ENCODE peak calls at places on chromosomes 16 and 17, in ten cellular contexts. J, K, N, W, F, H, D, P, Z and O are unnamed samples.

GRCh38 chr17:65231662-65232335 is 94.6 kb downstream of the RGS9 start:
- DNase-seq in D (peak), W (peak), K (peak), P (peak), Z (peak), N (peak), J (peak), F (peak), H (peak), O (peak)

GRCh38 chr17:57955183-57955952 is at the start of gene CUEDC1:
- DNase-seq in H (peak), K (peak), F (peak), N (peak), P (peak), D (no peak), W (no peak), J (peak), Z (peak), O (peak)

GRCh38 chr16:85661131-85662035 is 27.4 kb downstream of the GINS2 start:
- DNase-seq in P (no peak), W (no peak), K (no peak), F (no peak), D (no peak), J (no peak), Z (no peak), H (no peak), N (no peak), O (peak)

GRCh38 chr16:84141143-84141670 is 3.8 kb downstream of the HSDL1 start:
- DNase-seq in K (no peak), D (no peak), W (peak), J (no peak), N (no peak), F (no peak), Z (no peak), H (peak), P (no peak), O (no peak)

GRCh38 chr16:77585852-77586251 is 136.5 kb upstream of the NUDT7 start:
- DNase-seq in D (peak), J (peak), H (no peak), F (peak), K (no peak), Z (peak), P (peak), N (peak), W (peak), O (peak)

GRCh38 chr17:57737450-57737849 is 7.6 kb downstream of the CCDC182 start:
- DNase-seq in P (no peak), K (no peak), H (no peak), W (no peak), F (no peak), Z (no peak), J (no peak), D (no peak), N (no peak), O (no peak)

GRCh38 chr17:31371511-31372097 is 19.9 kb upstream of the RAB11FIP4 start:
- DNase-seq in F (peak), P (no peak), D (peak), J (peak), K (no peak), H (no peak), W (no peak), Z (peak), N (no peak), O (no peak)

GRCh38 chr17:76700627-76701470 is 9.9 kb downstream of the MXRA7 start:
- DNase-seq in F (peak), W (no peak), K (no peak), Z (peak), J (peak), D (peak), H (peak), N (peak), P (no peak), O (peak)

GRCh38 chr16:31134091-31134571 is 1.4 kb downstream of the PRSS8 start:
- DNase-seq in Z (no peak), D (peak), K (peak), H (no peak), F (peak), P (no peak), N (peak), J (peak), W (no peak), O (peak)

GRCh38 chr16:19228575-19228974 is 57.0 kb upstream of the CLEC19A start:
- DNase-seq in H (no peak), F (no peak), N (no peak), P (no peak), D (no peak), K (no peak), J (no peak), Z (no peak), W (no peak), O (no peak)

GRCh38 chr17:290626-291025 is 62.0 kb downstream of the RPH3AL start:
- DNase-seq in W (no peak), H (no peak), D (no peak), F (no peak), Z (no peak), K (no peak), J (no peak), P (no peak), N (no peak), O (no peak)

GRCh38 chr17:34424814-34425490 is 61.9 kb upstream of the CCL1 start:
- DNase-seq in H (no peak), D (no peak), N (no peak), J (no peak), F (no peak), Z (no peak), W (no peak), P (no peak), K (no peak), O (no peak)

GRCh38 chr16:31351937-31352315 is 3.0 kb upstream of the ITGAX start:
- DNase-seq in Z (peak), D (no peak), N (no peak), P (no peak), H (no peak), K (no peak), J (no peak), F (no peak), W (no peak), O (peak)

GRCh38 chr16:29674188-29674587 is 4.8 kb upstream of the QPRT start:
- DNase-seq in J (peak), N (no peak), Z (peak), D (peak), P (no peak), H (no peak), K (no peak), F (no peak), W (no peak), O (no peak)

GRCh38 chr16:85008267-85008666 is 3.1 kb downstream of the ZDHHC7 start:
- DNase-seq in J (no peak), H (no peak), N (no peak), Z (no peak), P (no peak), F (no peak), W (no peak), K (no peak), D (no peak), O (no peak)

GRCh38 chr16:89841275-89841674 is 13.0 kb downstream of the SPIRE2 start:
- DNase-seq in J (no peak), W (no peak), F (no peak), H (peak), Z (no peak), N (no peak), K (no peak), D (no peak), P (no peak), O (no peak)

GRCh38 chr17:50117202-50118040 is 12.5 kb downstream of the SAMD14 start:
- DNase-seq in P (peak), J (peak), H (peak), D (peak), W (peak), F (peak), Z (peak), K (peak), N (peak), O (peak)

GRCh38 chr16:81717662-81718189 is 61.4 kb upstream of the PLCG2 start:
- DNase-seq in K (no peak), J (no peak), H (no peak), Z (no peak), F (no peak), W (no peak), P (no peak), N (no peak), D (no peak), O (no peak)

GRCh38 chr16:12758670-12759558 is 44.8 kb downstream of the CPPED1 start:
- DNase-seq in Z (no peak), N (no peak), W (no peak), F (no peak), P (no peak), K (no peak), H (no peak), D (no peak), J (no peak), O (no peak)

GRCh38 chr17:81251091-81251942 is 12.2 kb downstream of the NDUFAF8 start:
- DNase-seq in F (no peak), K (no peak), P (no peak), W (no peak), Z (no peak), N (no peak), H (no peak), J (no peak), D (no peak), O (no peak)

GRCh38 chr16:11057696-11058345 is 113.5 kb downstream of the CLEC16A start:
- DNase-seq in K (no peak), P (no peak), F (no peak), H (no peak), N (no peak), J (no peak), Z (no peak), D (no peak), W (no peak), O (no peak)

GRCh38 chr17:33284022-33284421 is 9.1 kb downstream of the ASIC2 start:
- DNase-seq in W (no peak), Z (peak), P (peak), D (peak), K (peak), N (peak), H (no peak), F (peak), J (peak), O (no peak)

GRCh38 chr17:81939881-81940385 is 2.8 kb upstream of the PYCR1 start:
- DNase-seq in P (no peak), D (no peak), F (no peak), W (no peak), K (no peak), N (no peak), H (no peak), Z (peak), J (no peak), O (no peak)

DNA sequence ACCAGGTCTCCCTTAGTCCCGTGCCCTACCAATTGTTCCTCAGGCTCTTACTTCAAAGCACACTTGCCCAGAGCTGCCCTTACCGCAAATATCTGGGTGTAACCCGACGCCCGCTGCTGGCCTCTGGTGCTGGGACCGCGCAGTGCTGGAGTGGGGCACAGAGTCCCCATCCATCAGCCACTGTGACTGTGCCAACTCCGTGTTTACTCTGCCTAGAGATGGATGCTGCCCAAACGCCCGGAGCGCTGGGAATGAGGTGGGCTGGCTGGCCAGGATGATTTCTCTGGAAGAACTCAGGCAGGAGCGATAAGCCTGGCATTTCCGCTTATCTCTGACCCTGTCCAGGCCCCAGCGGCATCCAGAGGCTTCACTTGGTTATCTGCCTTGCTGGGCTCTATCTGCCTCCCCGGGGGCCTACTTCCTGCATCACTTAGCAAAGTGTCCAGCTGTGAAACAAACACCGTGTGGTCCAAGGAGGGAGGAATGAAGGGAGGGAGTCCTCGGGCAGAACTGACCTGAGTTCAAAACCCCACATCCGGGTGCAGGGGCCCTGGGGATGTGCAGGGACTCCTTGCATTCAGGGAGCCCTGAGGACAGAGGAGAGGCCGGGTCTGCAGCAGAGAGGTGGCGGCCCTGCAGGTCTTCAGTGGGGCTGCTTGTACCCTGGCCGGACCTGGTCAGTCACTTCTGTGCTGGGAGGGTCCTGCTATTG is 9.4 kb upstream of the MYLK3 start:
- DNase-seq in Z (no peak), K (peak), J (peak), P (peak), W (no peak), N (no peak), F (peak), H (no peak), D (no peak), O (no peak)
- H2AFZ ChIP-seq in Z (no peak), K (no peak), J (peak), P (no peak), W (no peak), N (peak), F (no peak), H (no peak), D (no peak), O (no peak)

DNA sequence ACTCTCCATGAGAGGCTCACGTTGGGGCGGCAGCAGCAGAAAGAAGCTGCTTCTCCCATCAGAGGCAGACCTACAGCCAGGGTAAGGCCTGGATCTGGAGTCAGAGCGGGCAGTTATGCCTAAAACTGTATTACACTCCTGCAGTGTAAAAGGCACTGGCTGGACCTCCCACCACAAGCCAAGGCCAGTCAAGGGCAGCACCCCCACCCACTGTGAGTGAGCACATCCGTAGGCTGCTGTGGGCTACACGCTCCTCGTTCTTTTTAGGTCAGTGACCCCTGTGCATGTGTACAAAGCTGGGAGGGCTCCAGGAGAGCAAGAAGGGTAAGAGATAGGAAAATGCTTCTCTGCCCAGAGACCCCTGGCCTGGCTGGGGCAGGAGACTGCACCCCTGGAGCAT is 20.7 kb downstream of the DCAKD start:
- DNase-seq in W (no peak), N (no peak), D (no peak), F (no peak), Z (no peak), J (no peak), H (no peak), K (no peak), P (no peak), O (peak)
- H3K4me2 ChIP-seq in W (no peak), N (no peak), D (no peak), F (no peak), Z (no peak), J (no peak), H (no peak), K (no peak), P (no peak), O (no peak)

GRCh38 chr17:48599373-48599772 is 5.4 kb downstream of the HOXB6 start:
- DNase-seq in N (no peak), Z (no peak), F (no peak), H (no peak), D (no peak), K (no peak), J (no peak), P (no peak), W (no peak), O (no peak)
- H2AFZ ChIP-seq in N (no peak), Z (no peak), F (no peak), H (no peak), D (no peak), K (no peak), J (no peak), P (no peak), W (no peak), O (no peak)

GRCh38 chr16:3215601-3216262 is 19.2 kb downstream of the ZNF200 start:
- DNase-seq in K (no peak), Z (no peak), N (no peak), H (no peak), P (no peak), J (no peak), W (no peak), F (no peak), D (no peak), O (peak)
- H3K4me2 ChIP-seq in K (no peak), Z (no peak), N (no peak), H (peak), P (no peak), J (no peak), W (no peak), F (no peak), D (no peak), O (no peak)

GRCh38 chr17:79092567-79092966 is 17.9 kb downstream of the ENGASE start:
- DNase-seq in P (no peak), W (no peak), N (no peak), Z (no peak), J (no peak), K (no peak), D (no peak), H (no peak), F (no peak), O (no peak)
- H2AFZ ChIP-seq in P (no peak), W (no peak), N (no peak), Z (no peak), J (no peak), K (no peak), D (no peak), H (no peak), F (no peak), O (no peak)

GRCh38 chr16:68825427-68825826 is 17.9 kb upstream of the TANGO6 start:
- DNase-seq in N (no peak), F (no peak), H (no peak), J (no peak), W (no peak), K (no peak), P (no peak), Z (no peak), D (no peak), O (no peak)

GRCh38 chr16:68826652-68827051 is 16.7 kb upstream of the TANGO6 start:
- DNase-seq in Z (no peak), F (no peak), P (no peak), J (no peak), D (peak), N (no peak), W (no peak), H (no peak), K (no peak), O (no peak)

GRCh38 chr16:68823401-68823800 is 19.9 kb upstream of the TANGO6 start:
- DNase-seq in F (peak), N (peak), P (no peak), H (no peak), J (peak), D (peak), Z (peak), K (peak), W (no peak), O (peak)
- H3K4me2 ChIP-seq in F (no peak), N (no peak), P (no peak), H (no peak), J (peak), D (peak), Z (peak), K (no peak), W (no peak), O (peak)

GRCh38 chr16:55329791-55330190 is 5.8 kb downstream of the IRX6 start:
- DNase-seq in Z (no peak), P (no peak), J (no peak), F (no peak), K (no peak), D (no peak), W (no peak), N (no peak), H (no peak), O (no peak)

GRCh38 chr16:55326261-55326802 is 2.3 kb downstream of the IRX6 start:
- DNase-seq in H (no peak), P (no peak), K (no peak), Z (no peak), N (no peak), F (no peak), D (no peak), W (no peak), J (no peak), O (no peak)

GRCh38 chr16:55331648-55332185 is 7.7 kb downstream of the IRX6 start:
- DNase-seq in F (no peak), D (no peak), H (no peak), J (no peak), P (no peak), N (no peak), W (no peak), K (no peak), Z (no peak), O (no peak)

GRCh38 chr16:55330726-55331647 is 7.0 kb downstream of the IRX6 start:
- DNase-seq in F (no peak), P (no peak), J (no peak), K (no peak), Z (no peak), H (no peak), N (no peak), D (no peak), W (no peak), O (no peak)

DNA sequence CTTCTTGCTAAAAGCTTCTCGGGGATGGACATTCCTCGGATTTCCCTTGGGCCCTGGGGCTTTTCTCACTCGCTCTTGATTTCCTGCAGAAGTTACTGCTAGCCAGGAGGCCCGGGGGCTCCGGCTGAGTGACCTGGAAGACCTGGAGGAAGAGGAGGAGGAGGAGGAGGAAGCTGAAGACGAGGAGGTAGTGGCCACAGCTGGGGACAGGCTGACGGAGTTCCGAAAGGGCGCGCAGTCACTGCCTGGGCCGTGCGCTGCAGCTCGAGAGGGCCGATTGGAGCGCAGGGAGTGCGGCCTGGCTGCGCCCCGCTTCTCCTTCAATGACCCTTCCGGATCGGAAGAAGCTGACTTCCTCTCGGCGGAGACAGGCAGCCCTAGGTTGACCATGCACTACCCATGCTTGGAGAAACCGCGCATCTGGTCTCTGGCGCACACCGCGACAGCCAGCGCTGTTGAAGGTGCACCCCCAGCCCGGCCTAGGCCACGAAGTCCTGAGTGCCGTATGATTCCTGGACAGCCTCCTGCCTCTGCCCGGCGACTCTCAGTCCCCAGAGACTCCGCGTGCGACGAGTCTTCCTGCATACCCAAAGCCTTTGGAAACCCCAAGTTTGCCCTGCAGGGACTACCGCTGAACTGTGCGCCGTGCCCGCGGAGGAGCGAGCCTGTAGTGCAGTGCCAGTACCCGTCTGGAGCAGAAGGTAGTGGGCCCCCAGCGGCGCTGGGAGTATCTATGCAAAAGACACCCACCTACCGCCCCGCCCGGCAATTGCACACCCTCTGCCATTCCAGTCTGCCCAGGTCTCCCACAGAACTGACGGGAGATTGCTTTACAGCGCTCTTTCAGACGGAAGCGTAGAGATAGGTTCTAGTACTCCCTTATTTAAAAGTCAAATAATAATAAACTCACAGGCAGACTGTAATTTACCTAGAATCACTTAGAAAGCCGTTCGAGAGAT is 4.9 kb downstream of the IRX6 start:
- DNase-seq in H (no peak), P (no peak), J (no peak), F (no peak), D (no peak), Z (no peak), W (no peak), N (no peak), K (no peak), O (no peak)
- H2AFZ ChIP-seq in H (no peak), P (no peak), J (no peak), F (no peak), D (no peak), Z (no peak), W (no peak), N (no peak), K (no peak), O (no peak)